ENCODE peak calls at places on chromosomes 7 and 10, in ten cellular contexts. K is activated T-helper 1 cell treated with Interleukin-2 at 50 U/mL for 16 hours; C is NCI-H460; I is AG20443; O is activated naive CD4-positive, alpha-beta T cell; B is activated naive CD8-positive, alpha-beta T cell treated with anti-CD3 and anti-CD28 coated beads, Interleukin-2, amount 50 U/mL, for 24 hours; X is HEK293T; W is RWPE1; J is GM12864; Y is naive thymus-derived CD8-positive, alpha-beta T cell. U is an unnamed sample.

GRCh38 chr10:89273680-89274079 is 22.1 kb upstream of the LIPA start:
- DNase-seq in K (no peak), C (no peak), I (no peak), O (no peak), B (no peak), X (no peak), W (no peak), J (no peak), Y (no peak), U (no peak)

GRCh38 chr7:17548014-17548653 is 249.7 kb downstream of the AHR start:
- DNase-seq in K (no peak), C (no peak), I (no peak), O (no peak), B (no peak), X (peak), W (no peak), J (no peak), Y (no peak), U (no peak)

GRCh38 chr10:34254596-34254995 is 560.5 kb downstream of the PARD3 start:
- DNase-seq in K (no peak), C (no peak), I (peak), O (no peak), B (no peak), X (no peak), W (peak), J (no peak), Y (no peak), U (no peak)

GRCh38 chr7:46859963-46860475 is 721.9 kb downstream of the TNS3 start:
- DNase-seq in K (no peak), C (no peak), I (peak), O (no peak), B (no peak), X (no peak), W (peak), J (no peak), Y (no peak), U (no peak)

GRCh38 chr7:154584352-154585252 is 418.3 kb downstream of the PAXIP1 start:
- DNase-seq in K (no peak), C (no peak), I (peak), O (no peak), B (no peak), X (peak), W (peak), J (no peak), Y (no peak), U (no peak)

GRCh38 chr7:129515381-129515780 is 13.1 kb downstream of the SMKR1 start:
- DNase-seq in K (no peak), C (no peak), I (no peak), O (no peak), B (no peak), X (no peak), W (no peak), J (no peak), Y (no peak), U (no peak)

GRCh38 chr7:47625861-47626444 is 44.0 kb upstream of the TNS3 start:
- DNase-seq in K (no peak), C (no peak), I (no peak), O (no peak), B (no peak), X (no peak), W (no peak), J (no peak), Y (no peak), U (no peak)

GRCh38 chr7:877312-878232 is 1.2 kb downstream of the GET4 start:
- DNase-seq in K (no peak), C (no peak), I (no peak), O (no peak), B (peak), X (no peak), W (peak), J (no peak), Y (no peak), U (no peak)

GRCh38 chr7:91266067-91266930 is 2.1 kb downstream of the FZD1 start:
- DNase-seq in K (no peak), C (no peak), I (no peak), O (no peak), B (no peak), X (no peak), W (no peak), J (no peak), Y (no peak), U (peak)

GRCh38 chr10:91549296-91549695 is 83.6 kb downstream of the PPP1R3C start:
- DNase-seq in K (no peak), C (no peak), I (no peak), O (no peak), B (no peak), X (no peak), W (peak), J (no peak), Y (no peak), U (no peak)

GRCh38 chr7:51324206-51324884 is 7.7 kb upstream of the COBL start:
- DNase-seq in K (no peak), C (peak), I (no peak), O (no peak), B (no peak), X (no peak), W (peak), J (no peak), Y (no peak), U (no peak)

GRCh38 chr7:71264005-71264404 is 132.1 kb downstream of the GALNT17 start:
- DNase-seq in K (no peak), C (no peak), I (no peak), O (no peak), B (no peak), X (no peak), W (no peak), J (no peak), Y (no peak), U (no peak)

GRCh38 chr7:44608916-44609648 is 2.7 kb downstream of the OGDH start:
- DNase-seq in K (no peak), C (no peak), I (peak), O (no peak), B (peak), X (no peak), W (peak), J (no peak), Y (no peak), U (peak)